ENCODE peak calls at places on chromosomes 6 and 20, in eight cellular contexts. T is D341Med; M is cardiac muscle cell; Y is effector memory CD4-positive, alpha-beta T cell; V is activated T-cell treated with anti-CD3 and anti-CD28 coated beads for 1 hour; E is adipocyte; C is DMS79; Z is GM23248. W is an unnamed sample.
A peak's percentile ranks its signal among the peaks of the same experiment; 100 is the strongest.

GRCh38 chr6:9428416-9429172 is 986.3 kb downstream of the TFAP2A start:
- DNase-seq in Y (no peak), V (no peak), C (no peak), T (no peak), Z (peak; percentile 40), E (peak; percentile 54), M (no peak), W (no peak)

GRCh38 chr20:15708984-15709598 is 864.2 kb downstream of the KIF16B start:
- DNase-seq in M (peak; percentile 47), E (no peak), V (peak; percentile 2), C (no peak), T (peak; percentile 73), Z (peak; percentile 24), Y (no peak), W (peak; percentile 67)

GRCh38 chr6:30260036-30260504 is 46.9 kb upstream of the TRIM26 start:
- DNase-seq in T (peak; percentile 33), V (no peak), Y (no peak), Z (peak; percentile 44), E (peak; percentile 39), M (no peak), C (no peak), W (no peak)

GRCh38 chr20:49029203-49029602 is 16.9 kb upstream of the CSE1L start:
- DNase-seq in M (no peak), Y (no peak), C (no peak), V (no peak), E (peak; percentile 40), Z (peak; percentile 72), T (no peak), W (no peak)

GRCh38 chr20:32125511-32125910 is 16.0 kb downstream of the TM9SF4 start:
- DNase-seq in Z (no peak), Y (no peak), V (no peak), T (no peak), C (no peak), M (no peak), E (no peak), W (no peak)

GRCh38 chr6:12750416-12750815 is 33.8 kb downstream of the PHACTR1 start:
- DNase-seq in T (no peak), Y (no peak), E (no peak), V (no peak), Z (no peak), M (no peak), C (no peak), W (no peak)

GRCh38 chr6:33254591-33254990 is 17.1 kb downstream of the VPS52 start:
- DNase-seq in Z (no peak), T (no peak), E (no peak), C (no peak), M (no peak), V (no peak), Y (no peak), W (no peak)

GRCh38 chr6:166862287-166862977 is 93.9 kb downstream of the RNASET2 start:
- DNase-seq in C (peak; percentile 26), Z (peak; percentile 23), T (no peak), V (peak; percentile 29), Y (peak; percentile 10), M (peak; percentile 70), E (peak; percentile 21), W (peak; percentile 62)

GRCh38 chr6:79250107-79250514 is 15.6 kb upstream of the HMGN3 start:
- DNase-seq in V (no peak), M (peak; percentile 60), Y (no peak), E (no peak), T (no peak), Z (no peak), C (no peak), W (no peak)

W was measured in neural crest cell.